ENCODE peak calls at places on chromosomes 2 and 18, in four cellular contexts. One of them, this sample, is unnamed.

GRCh38 chr2:148221166-148221565 is 200.3 kb downstream of the MBD5 start:
- DNase-seq in SK-N-SH: no peak
- DNase-seq in GM12878: no peak
- DNase-seq in stomach: no peak
- DNase-seq in this sample: no peak

GRCh38 chr18:78645216-78645615 is 334.4 kb upstream of the SALL3 start:
- DNase-seq in SK-N-SH: no peak
- DNase-seq in GM12878: no peak
- DNase-seq in stomach: no peak
- DNase-seq in this sample: no peak

GRCh38 chr2:75200140-75200985 is 1.0 kb upstream of the TACR1 start:
- DNase-seq in SK-N-SH: peak
- DNase-seq in GM12878: no peak
- DNase-seq in stomach: peak
- DNase-seq in this sample: no peak

GRCh38 chr2:102106133-102106556 is 36.4 kb upstream of the IL1R1 start:
- DNase-seq in SK-N-SH: no peak
- DNase-seq in GM12878: no peak
- DNase-seq in stomach: no peak
- DNase-seq in this sample: no peak

GRCh38 chr2:70546885-70547284 is 6.7 kb downstream of the TGFA start:
- DNase-seq in SK-N-SH: no peak
- DNase-seq in GM12878: no peak
- DNase-seq in stomach: no peak
- DNase-seq in this sample: no peak

GRCh38 chr18:46260016-46260878 is 156.1 kb downstream of the HAUS1 start:
- DNase-seq in SK-N-SH: no peak
- DNase-seq in GM12878: no peak
- DNase-seq in stomach: no peak
- DNase-seq in this sample: no peak

GRCh38 chr18:76345901-76346300 is 149.1 kb downstream of the ZNF516 start:
- DNase-seq in SK-N-SH: no peak
- DNase-seq in GM12878: no peak
- DNase-seq in stomach: no peak
- DNase-seq in this sample: no peak

GRCh38 chr2:20365249-20365817 is 14.7 kb upstream of the PUM2 start:
- DNase-seq in SK-N-SH: no peak
- DNase-seq in GM12878: peak
- DNase-seq in stomach: no peak
- DNase-seq in this sample: no peak

GRCh38 chr18:5707586-5707985 is 163.8 kb upstream of the EPB41L3 start:
- DNase-seq in SK-N-SH: no peak
- DNase-seq in GM12878: no peak
- DNase-seq in stomach: no peak
- DNase-seq in this sample: no peak

GRCh38 chr2:120104002-120104467 is 91.2 kb downstream of the EPB41L5 start:
- DNase-seq in SK-N-SH: no peak
- DNase-seq in GM12878: no peak
- DNase-seq in stomach: no peak
- DNase-seq in this sample: no peak

GRCh38 chr2:239152239-239152915 is 248.4 kb downstream of the HDAC4 start:
- DNase-seq in SK-N-SH: no peak
- DNase-seq in GM12878: no peak
- DNase-seq in stomach: peak
- DNase-seq in this sample: no peak

GRCh38 chr2:174300114-174300513 is 34.6 kb upstream of the SP9 start:
- DNase-seq in SK-N-SH: no peak
- DNase-seq in GM12878: no peak
- DNase-seq in stomach: no peak
- DNase-seq in this sample: no peak

GRCh38 chr18:13492314-13492713 is 234.0 kb downstream of the FAM210A start:
- DNase-seq in SK-N-SH: no peak
- DNase-seq in GM12878: no peak
- DNase-seq in stomach: no peak
- DNase-seq in this sample: no peak

GRCh38 chr2:71948781-71949536 is 198.7 kb downstream of the CYP26B1 start:
- DNase-seq in SK-N-SH: no peak
- DNase-seq in GM12878: no peak
- DNase-seq in stomach: no peak
- DNase-seq in this sample: no peak

GRCh38 chr2:225660262-225661091 is 261.0 kb downstream of the NYAP2 start:
- DNase-seq in SK-N-SH: peak
- DNase-seq in GM12878: peak
- DNase-seq in stomach: peak
- DNase-seq in this sample: peak

GRCh38 chr18:26493021-26493420 is 55.3 kb downstream of the KCTD1 start:
- DNase-seq in SK-N-SH: no peak
- DNase-seq in GM12878: no peak
- DNase-seq in stomach: no peak
- DNase-seq in this sample: no peak

GRCh38 chr2:39523308-39524044 is 86.4 kb upstream of the MAP4K3 start:
- DNase-seq in SK-N-SH: no peak
- DNase-seq in GM12878: no peak
- DNase-seq in stomach: no peak
- DNase-seq in this sample: no peak

GRCh38 chr2:113064898-113065297 is 2.9 kb upstream of the IL1F10 start:
- DNase-seq in SK-N-SH: no peak
- DNase-seq in GM12878: no peak
- DNase-seq in stomach: no peak
- DNase-seq in this sample: no peak

GRCh38 chr2:212387146-212387545 is 151.5 kb downstream of the ERBB4 start:
- DNase-seq in SK-N-SH: no peak
- DNase-seq in GM12878: no peak
- DNase-seq in stomach: no peak
- DNase-seq in this sample: no peak

GRCh38 chr18:44859751-44860458 is 179.2 kb downstream of the SETBP1 start:
- DNase-seq in SK-N-SH: no peak
- DNase-seq in GM12878: no peak
- DNase-seq in stomach: no peak
- DNase-seq in this sample: no peak

GRCh38 chr2:66305714-66306113 is 129.2 kb upstream of the MEIS1 start:
- DNase-seq in SK-N-SH: peak
- DNase-seq in GM12878: no peak
- DNase-seq in stomach: peak
- DNase-seq in this sample: no peak

GRCh38 chr18:56869189-56869777 is 218.1 kb downstream of the WDR7 start:
- DNase-seq in SK-N-SH: peak
- DNase-seq in GM12878: peak
- DNase-seq in stomach: no peak
- DNase-seq in this sample: peak

GRCh38 chr2:23497063-23497462 is 112.1 kb downstream of the KLHL29 start:
- DNase-seq in SK-N-SH: no peak
- DNase-seq in GM12878: no peak
- DNase-seq in stomach: no peak
- DNase-seq in this sample: no peak

GRCh38 chr2:102142829-102143449 is 393 bp downstream of the IL1R1 start:
- DNase-seq in SK-N-SH: no peak
- DNase-seq in GM12878: no peak
- DNase-seq in stomach: no peak
- DNase-seq in this sample: no peak

GRCh38 chr2:123380536-123380935 is 644.6 kb upstream of the CNTNAP5 start:
- DNase-seq in SK-N-SH: no peak
- DNase-seq in GM12878: no peak
- DNase-seq in stomach: no peak
- DNase-seq in this sample: no peak

GRCh38 chr2:96119981-96120720 is 3.8 kb upstream of the ADRA2B start:
- DNase-seq in SK-N-SH: no peak
- DNase-seq in GM12878: no peak
- DNase-seq in stomach: no peak
- DNase-seq in this sample: no peak

GRCh38 chr2:241865416-241865956 is 4.0 kb upstream of the RTP5 start:
- DNase-seq in SK-N-SH: no peak
- DNase-seq in GM12878: no peak
- DNase-seq in stomach: no peak
- DNase-seq in this sample: no peak

GRCh38 chr2:241867776-241868420 is 1.6 kb upstream of the RTP5 start:
- DNase-seq in SK-N-SH: peak
- DNase-seq in GM12878: no peak
- DNase-seq in stomach: peak
- DNase-seq in this sample: no peak

GRCh38 chr2:241865957-241866858 is 3.3 kb upstream of the RTP5 start:
- DNase-seq in SK-N-SH: peak
- DNase-seq in GM12878: no peak
- DNase-seq in stomach: no peak
- DNase-seq in this sample: no peak

GRCh38 chr2:241868661-241869081 is 858 bp upstream of the RTP5 start:
- DNase-seq in SK-N-SH: peak
- DNase-seq in GM12878: no peak
- DNase-seq in stomach: no peak
- DNase-seq in this sample: no peak

GRCh38 chr2:241866896-241867631 is 2.5 kb upstream of the RTP5 start:
- DNase-seq in SK-N-SH: peak
- DNase-seq in GM12878: no peak
- DNase-seq in stomach: no peak
- DNase-seq in this sample: no peak
- H3K4me3 ChIP-seq in SK-N-SH: no peak
- H3K4me3 ChIP-seq in GM12878: no peak
- H3K4me3 ChIP-seq in stomach: no peak
- H3K4me3 ChIP-seq in this sample: no peak

DNA sequence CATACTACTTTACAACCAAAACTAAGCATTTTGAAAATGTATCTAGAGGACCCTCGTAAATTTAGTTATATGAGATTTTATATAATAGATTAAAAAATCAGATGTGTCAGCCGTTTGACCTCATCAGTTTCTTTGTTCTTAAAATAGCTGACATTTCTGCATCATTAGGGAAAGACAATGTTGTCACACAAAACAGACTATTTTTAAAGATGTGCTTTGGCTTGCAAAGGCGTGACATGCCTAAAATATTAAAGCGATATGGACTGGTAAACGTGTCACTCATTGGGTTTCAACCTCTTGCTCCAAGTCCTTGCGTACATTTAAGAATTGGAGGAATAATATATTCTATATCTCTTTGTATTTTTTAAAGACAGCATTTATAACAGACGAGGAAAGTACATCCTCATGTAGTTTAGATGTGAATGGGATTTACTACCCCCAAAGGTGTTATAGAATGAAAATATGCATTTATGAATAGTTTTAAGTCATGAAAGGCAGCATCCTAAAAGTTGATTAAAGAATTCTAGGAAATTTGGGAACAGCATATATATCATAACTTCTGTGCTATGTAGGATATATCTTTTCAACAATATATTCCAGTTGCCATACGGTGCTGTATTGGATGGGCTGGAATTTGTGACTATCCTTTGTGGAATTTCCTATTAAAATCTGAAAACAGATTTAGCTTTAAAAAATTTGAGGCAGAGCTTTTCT is 3.8 kb downstream of the MYL12A start:
- DNase-seq in SK-N-SH: no peak
- DNase-seq in GM12878: no peak
- DNase-seq in stomach: no peak
- DNase-seq in this sample: no peak
- TF ChIP-seq POLR2AphosphoS5 in SK-N-SH: no peak
- TF ChIP-seq POLR2AphosphoS5 in GM12878: no peak
- TF ChIP-seq POLR2AphosphoS5 in stomach: no peak
- TF ChIP-seq POLR2AphosphoS5 in this sample: no peak

GRCh38 chr18:58762781-58763171 is 91.5 kb downstream of the MALT1 start:
- DNase-seq in SK-N-SH: no peak
- DNase-seq in GM12878: no peak
- DNase-seq in stomach: no peak
- DNase-seq in this sample: no peak

GRCh38 chr18:58766164-58766563 is 94.9 kb downstream of the MALT1 start:
- DNase-seq in SK-N-SH: no peak
- DNase-seq in GM12878: no peak
- DNase-seq in stomach: no peak
- DNase-seq in this sample: no peak

GRCh38 chr18:58772161-58772560 is 92.5 kb upstream of the ZNF532 start:
- DNase-seq in SK-N-SH: no peak
- DNase-seq in GM12878: no peak
- DNase-seq in stomach: no peak
- DNase-seq in this sample: no peak

GRCh38 chr18:58769321-58769720 is 95.4 kb upstream of the ZNF532 start:
- DNase-seq in SK-N-SH: no peak
- DNase-seq in GM12878: no peak
- DNase-seq in stomach: no peak
- DNase-seq in this sample: no peak

DNA sequence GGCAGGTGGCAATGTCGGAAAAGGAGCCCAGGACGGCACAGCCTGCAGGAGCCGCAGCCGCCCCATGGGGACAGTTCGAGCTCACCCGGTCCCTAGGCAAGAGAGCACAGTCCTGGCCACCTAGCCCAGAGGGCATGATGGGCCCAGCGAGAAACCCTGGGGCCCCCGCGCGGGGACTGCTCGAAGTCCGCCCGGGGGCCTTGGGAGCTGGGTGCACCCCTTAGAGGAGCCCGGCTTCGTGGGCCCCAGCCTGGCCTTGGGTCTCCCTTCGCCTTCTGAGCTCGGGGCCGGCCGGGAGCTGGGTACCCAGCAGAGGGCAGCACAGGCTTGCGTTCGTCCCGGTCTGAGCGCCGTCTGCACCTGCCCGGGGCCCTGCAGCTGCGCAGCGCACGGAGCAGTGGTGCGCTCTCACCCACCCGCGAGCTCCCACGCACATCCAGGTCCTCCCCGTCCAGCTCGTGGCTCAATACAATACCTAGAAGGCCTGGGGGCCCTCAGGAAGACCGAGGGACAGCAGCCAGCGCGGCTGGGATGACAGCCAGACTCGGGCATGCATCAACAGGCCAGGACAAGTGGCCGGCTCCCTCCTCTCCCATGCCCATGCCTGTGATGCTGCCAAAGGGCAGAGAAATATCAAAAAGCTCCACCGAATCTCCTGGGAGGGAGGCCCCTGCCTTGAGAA is 96.2 kb upstream of the ZNF532 start:
- DNase-seq in SK-N-SH: peak
- DNase-seq in GM12878: no peak
- DNase-seq in stomach: peak
- DNase-seq in this sample: no peak
- H3K4me3 ChIP-seq in SK-N-SH: peak
- H3K4me3 ChIP-seq in GM12878: no peak
- H3K4me3 ChIP-seq in stomach: peak
- H3K4me3 ChIP-seq in this sample: no peak

DNA sequence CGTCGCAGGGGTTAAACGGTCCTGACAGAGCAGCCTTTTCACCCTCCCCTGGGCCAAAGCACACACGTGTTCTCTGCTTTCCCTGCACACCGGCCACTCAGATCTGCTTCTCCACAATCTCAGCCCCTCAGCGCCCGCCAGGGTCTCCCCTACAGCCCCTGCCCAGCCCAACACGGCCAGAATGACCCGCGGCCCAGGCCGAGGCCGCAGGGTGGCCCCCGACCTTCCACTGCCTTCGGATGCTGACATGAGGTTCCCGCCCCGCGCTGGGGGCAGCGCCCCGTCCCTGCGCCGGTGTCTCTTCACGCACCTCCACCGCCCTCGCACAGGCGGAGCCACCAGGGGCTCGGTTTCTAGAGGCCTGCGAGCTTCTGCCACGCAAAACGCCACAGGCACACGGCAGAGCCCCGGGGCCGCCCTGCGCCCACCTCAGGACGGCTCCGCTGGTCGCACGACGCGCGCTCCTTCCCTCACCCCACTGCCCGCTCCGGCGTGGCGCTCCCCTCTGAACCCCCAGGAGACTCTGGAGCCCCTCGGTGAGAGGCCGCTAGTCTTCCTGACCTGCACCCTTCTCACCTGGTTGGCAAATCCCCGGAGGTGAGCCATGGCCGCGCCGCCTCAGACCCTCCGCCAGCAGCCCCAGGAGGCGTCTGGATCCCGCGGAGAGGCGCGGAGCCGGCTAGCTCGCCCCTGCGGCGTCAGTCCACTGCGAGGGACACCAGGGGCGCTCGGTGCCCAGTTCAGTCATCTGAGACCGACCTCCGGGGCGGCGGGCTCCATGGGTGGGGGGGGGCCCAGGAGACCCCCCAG is 749 bp downstream of the STK25 start:
- DNase-seq in SK-N-SH: peak
- DNase-seq in GM12878: no peak
- DNase-seq in stomach: peak
- DNase-seq in this sample: no peak
- TF ChIP-seq POLR2AphosphoS5 in SK-N-SH: no peak
- TF ChIP-seq POLR2AphosphoS5 in GM12878: no peak
- TF ChIP-seq POLR2AphosphoS5 in stomach: no peak
- TF ChIP-seq POLR2AphosphoS5 in this sample: no peak

This sample was measured in SK-N-MC.